ENCODE peak calls at places on chromosomes 11 and 22, in seven cellular contexts. X, O, U, P, A, E and C are unnamed samples.
A peak's percentile ranks its signal among the peaks of the same experiment; 100 is the strongest.

GRCh38 chr11:73383249-73384126 is 7.3 kb downstream of the RELT start:
- DNase-seq in X (no peak), O (no peak), U (no peak), P (no peak), A (no peak), E (no peak), C (no peak)

GRCh38 chr22:20606784-20607128 is 99.3 kb downstream of the MED15 start:
- DNase-seq in X (no peak), O (no peak), U (no peak), P (no peak), A (no peak), E (no peak), C (no peak)

GRCh38 chr11:118200901-118201680 is 23.7 kb downstream of the JAML start:
- DNase-seq in X (no peak), O (peak; percentile 68), U (no peak), P (no peak), A (no peak), E (no peak), C (no peak)

GRCh38 chr11:130514851-130515250 is 66.4 kb downstream of the ADAMTS15 start:
- DNase-seq in X (no peak), O (no peak), U (no peak), P (no peak), A (no peak), E (no peak), C (no peak)

GRCh38 chr11:57480409-57481137 is 20.2 kb downstream of the RTN4RL2 start:
- DNase-seq in X (peak; percentile 90), O (no peak), U (peak; percentile 84), P (peak; percentile 75), A (peak; percentile 87), E (peak; percentile 65), C (no peak)

GRCh38 chr11:66727883-66728759 is 895 bp downstream of the SPTBN2 start:
- DNase-seq in X (peak; percentile 94), O (no peak), U (peak; percentile 66), P (no peak), A (no peak), E (no peak), C (no peak)

GRCh38 chr11:132523929-132524328 is 1008.4 kb downstream of the OPCML start:
- DNase-seq in X (peak; percentile 11), O (no peak), U (no peak), P (no peak), A (no peak), E (no peak), C (no peak)

GRCh38 chr22:23113067-23113846 is 28.5 kb downstream of the RSPH14 start:
- DNase-seq in X (no peak), O (no peak), U (no peak), P (no peak), A (no peak), E (no peak), C (no peak)

GRCh38 chr11:62539238-62539925 is 7.2 kb downstream of the AHNAK start:
- DNase-seq in X (peak; percentile 58), O (peak; percentile 40), U (no peak), P (peak; percentile 75), A (peak; percentile 82), E (peak; percentile 67), C (peak; percentile 73)

GRCh38 chr11:57001674-57002401 is 13.1 kb downstream of the OR5AK2 start:
- DNase-seq in X (no peak), O (no peak), U (no peak), P (no peak), A (no peak), E (no peak), C (no peak)

GRCh38 chr11:65380460-65381126 is 1.9 kb downstream of the SLC25A45 start:
- DNase-seq in X (peak; percentile 52), O (no peak), U (no peak), P (no peak), A (peak; percentile 60), E (no peak), C (no peak)

GRCh38 chr11:86740628-86741488 is 59.5 kb upstream of the PRSS23 start:
- DNase-seq in X (peak; percentile 51), O (no peak), U (no peak), P (peak; percentile 62), A (no peak), E (peak; percentile 87), C (peak; percentile 96)

GRCh38 chr11:103903621-103904323 is 132.7 kb upstream of the DDI1 start:
- DNase-seq in X (no peak), O (no peak), U (no peak), P (no peak), A (no peak), E (no peak), C (no peak)

GRCh38 chr11:57424802-57425564 is 1.9 kb downstream of the SLC43A3 start:
- DNase-seq in X (peak; percentile 41), O (peak; percentile 82), U (no peak), P (peak; percentile 71), A (peak; percentile 82), E (peak; percentile 77), C (peak; percentile 91)

GRCh38 chr11:104372111-104372510 is 208.2 kb upstream of the PDGFD start:
- DNase-seq in X (no peak), O (no peak), U (no peak), P (no peak), A (no peak), E (no peak), C (no peak)

GRCh38 chr11:68206211-68206610 is 6.9 kb downstream of the KMT5B start:
- DNase-seq in X (peak; percentile 41), O (peak; percentile 32), U (peak; percentile 35), P (no peak), A (no peak), E (peak; percentile 32), C (peak; percentile 32)

GRCh38 chr11:116887909-116888556 is 50.6 kb upstream of the APOA1 start:
- DNase-seq in X (no peak), O (no peak), U (no peak), P (no peak), A (no peak), E (no peak), C (no peak)

GRCh38 chr11:129061466-129062194 is 119.0 kb upstream of the TP53AIP1 start:
- DNase-seq in X (no peak), O (no peak), U (no peak), P (no peak), A (no peak), E (peak; percentile 22), C (peak; percentile 31)

GRCh38 chr11:1029686-1030085 is 6.8 kb downstream of the MUC6 start:
- DNase-seq in X (no peak), O (no peak), U (no peak), P (no peak), A (no peak), E (no peak), C (no peak)

GRCh38 chr11:79708319-79708928 is 267.6 kb upstream of the TENM4 start:
- DNase-seq in X (peak; percentile 36), O (no peak), U (peak; percentile 53), P (no peak), A (no peak), E (peak; percentile 30), C (no peak)

GRCh38 chr22:50323900-50324299 is 2.9 kb downstream of the DENND6B start:
- DNase-seq in X (peak; percentile 11), O (no peak), U (peak; percentile 4), P (no peak), A (no peak), E (no peak), C (no peak)

GRCh38 chr11:26704249-26704648 is 17.6 kb downstream of the SLC5A12 start:
- DNase-seq in X (no peak), O (no peak), U (no peak), P (no peak), A (no peak), E (no peak), C (peak; percentile 1)

GRCh38 chr11:65498727-65498976 is 193 bp upstream of the MALAT1 start:
- DNase-seq in X (no peak), O (no peak), U (no peak), P (no peak), A (no peak), E (no peak), C (no peak)

GRCh38 chr22:26168199-26168915 is 905 bp upstream of the SEZ6L start:
- DNase-seq in X (peak; percentile 45), O (no peak), U (no peak), P (no peak), A (no peak), E (no peak), C (no peak)

GRCh38 chr11:10012068-10012467 is 282.0 kb downstream of the SBF2 start:
- DNase-seq in X (no peak), O (no peak), U (no peak), P (no peak), A (no peak), E (no peak), C (no peak)

GRCh38 chr11:69638941-69639681 is 1.8 kb upstream of the CCND1 start:
- DNase-seq in X (peak; percentile 97), O (no peak), U (peak; percentile 90), P (peak; percentile 95), A (peak; percentile 96), E (peak; percentile 95), C (peak; percentile 71)
- H3K4me3 ChIP-seq in X (peak overlapping the region; percentile 99), O (no peak overlapping the region), U (peak overlapping the region; percentile 31), P (peak overlapping the region; percentile 10), A (peak overlapping the region; percentile 55), E (peak overlapping the region; percentile 72), C (peak overlapping the region; percentile 70)

DNA sequence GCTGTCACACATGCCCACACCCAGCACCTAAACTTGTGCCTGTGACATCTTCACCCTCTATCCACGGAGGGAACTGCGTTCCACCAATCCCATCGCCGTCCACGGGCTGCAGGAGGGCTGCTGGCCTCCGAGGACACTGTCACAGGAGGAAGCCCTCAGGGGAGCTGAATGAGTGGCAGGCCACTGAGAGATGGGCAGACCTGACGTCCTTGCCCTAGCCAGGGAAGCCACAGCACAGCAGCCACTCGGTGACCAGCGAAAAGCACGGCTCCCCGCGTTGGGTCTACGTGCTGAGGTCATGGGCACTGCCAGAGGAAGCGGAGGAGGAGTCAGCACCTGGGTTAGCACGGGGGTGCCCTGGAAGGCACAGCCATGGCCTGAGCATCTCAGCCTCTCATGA is 50.5 kb downstream of the IGSF9B start:
- DNase-seq in X (no peak), O (no peak), U (no peak), P (no peak), A (peak; percentile 43), E (no peak), C (no peak)
- H3K36me3 ChIP-seq in X (peaks cover 24% of the 10 kb centered on the region), O (peaks cover 8% of the 10 kb centered on the region), U (peaks cover 3% of the 10 kb centered on the region), P (peaks cover 1% of the 10 kb centered on the region), A (no peaks in the 10 kb centered on the region), E (no peaks in the 10 kb centered on the region), C (no peaks in the 10 kb centered on the region)

GRCh38 chr11:17721242-17721999 is 2.0 kb downstream of the MYOD1 start:
- DNase-seq in X (peak; percentile 73), O (no peak), U (no peak), P (no peak), A (no peak), E (no peak), C (no peak)
- H3K4me3 ChIP-seq in X (no peak overlapping the region), O (no peak overlapping the region), U (no peak overlapping the region), P (no peak overlapping the region), A (no peak overlapping the region), E (no peak overlapping the region), C (no peak overlapping the region)

DNA sequence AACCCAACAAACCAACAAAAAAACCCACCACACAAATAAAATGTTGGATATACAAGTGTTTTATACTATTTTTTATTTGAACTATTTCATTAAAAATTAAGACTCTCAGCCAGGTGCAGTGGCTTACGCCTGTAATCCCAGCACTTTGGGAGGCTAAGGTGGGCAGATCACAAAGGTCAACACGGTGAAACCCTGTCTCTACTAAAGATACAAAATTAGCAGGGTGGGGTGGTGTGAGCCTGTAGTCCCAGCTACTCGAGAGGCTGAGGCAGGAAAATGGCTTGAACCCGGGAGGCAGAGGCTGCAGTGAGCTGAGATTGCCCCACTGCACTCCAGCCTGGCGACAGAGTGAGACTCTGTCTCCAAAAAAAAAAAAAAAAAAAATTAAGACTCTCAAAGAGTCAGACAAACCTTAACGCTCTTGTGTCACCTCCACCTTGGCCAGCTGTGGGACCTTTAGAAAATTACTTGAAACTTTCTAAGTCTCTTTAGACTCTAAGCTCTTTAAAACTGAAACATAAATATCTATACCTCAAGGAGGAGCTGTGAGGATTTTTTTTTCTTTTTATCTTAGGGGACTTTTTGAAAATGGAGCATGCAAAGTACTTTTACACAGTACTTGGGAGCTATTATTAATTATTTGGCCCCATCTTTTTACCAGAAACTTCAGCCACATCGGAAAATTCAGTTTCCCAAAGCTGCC is 68.4 kb upstream of the CLNS1A start:
- DNase-seq in X (no peak), O (no peak), U (no peak), P (no peak), A (no peak), E (no peak), C (no peak)
- H3K36me3 ChIP-seq in X (no peaks in the 10 kb centered on the region), O (no peaks in the 10 kb centered on the region), U (peaks cover 10% of the 10 kb centered on the region), P (peaks cover 5% of the 10 kb centered on the region), A (peaks cover 12% of the 10 kb centered on the region), E (no peaks in the 10 kb centered on the region), C (no peaks in the 10 kb centered on the region)